ENCODE peak calls at places on chromosomes 5 and 9, in seven cellular contexts. L is right lobe of liver; U is aorta; Z is CD4-positive, alpha-beta T cell; P is mesendoderm; Y is uterus; N is GM23248. T is an unnamed sample.

GRCh38 chr5:77155179-77155839 is 55.2 kb upstream of the PDE8B start:
- DNase-seq in L (no peak), U (no peak), Z (peak; percentile 26), P (no peak), Y (no peak), N (no peak), T (no peak)

GRCh38 chr5:95081500-95082355 is 203.2 kb downstream of the MCTP1 start:
- DNase-seq in L (peak; percentile 58), U (peak; percentile 68), Z (peak; percentile 9), P (peak; percentile 50), Y (peak; percentile 24), N (peak; percentile 76), T (peak; percentile 94)

GRCh38 chr5:178071108-178071507 is 42.2 kb upstream of the N4BP3 start:
- DNase-seq in L (no peak), U (no peak), Z (no peak), P (no peak), Y (no peak), N (no peak), T (no peak)

GRCh38 chr5:17354265-17354664 is 136.8 kb downstream of the BASP1 start:
- DNase-seq in L (no peak), U (no peak), Z (no peak), P (no peak), Y (no peak), N (no peak), T (no peak)

GRCh38 chr9:34502471-34503335 is 20.1 kb downstream of the ENHO start:
- DNase-seq in L (no peak), U (no peak), Z (no peak), P (no peak), Y (no peak), N (no peak), T (no peak)

GRCh38 chr9:31140316-31140715 is 1244.1 kb upstream of the ACO1 start:
- DNase-seq in L (no peak), U (no peak), Z (no peak), P (peak; percentile 59), Y (no peak), N (peak; percentile 50), T (no peak)

GRCh38 chr9:12815895-12816294 is 41.1 kb downstream of the LURAP1L start:
- DNase-seq in L (no peak), U (no peak), Z (no peak), P (no peak), Y (no peak), N (peak; percentile 31), T (no peak)

GRCh38 chr9:34719021-34719768 is 9.3 kb upstream of the CCL21 start:
- DNase-seq in L (no peak), U (no peak), Z (no peak), P (no peak), Y (no peak), N (no peak), T (no peak)

GRCh38 chr9:130263601-130264413 is 1.8 kb upstream of the HMCN2 start:
- DNase-seq in L (peak; percentile 72), U (no peak), Z (no peak), P (peak; percentile 82), Y (no peak), N (peak; percentile 32), T (no peak)

GRCh38 chr9:135916998-135917397 is 9.7 kb upstream of the CAMSAP1 start:
- DNase-seq in L (no peak), U (no peak), Z (no peak), P (no peak), Y (no peak), N (no peak), T (no peak)

GRCh38 chr5:132023258-132024116 is 12.0 kb upstream of the ACSL6 start:
- DNase-seq in L (no peak), U (no peak), Z (no peak), P (no peak), Y (no peak), N (no peak), T (no peak)

GRCh38 chr5:157116483-157116954 is 7.7 kb upstream of the HAVCR2 start:
- DNase-seq in L (no peak), U (no peak), Z (no peak), P (no peak), Y (no peak), N (no peak), T (no peak)

GRCh38 chr9:101429736-101430135 is 5.8 kb downstream of the ALDOB start:
- DNase-seq in L (peak; percentile 55), U (no peak), Z (no peak), P (no peak), Y (no peak), N (no peak), T (no peak)

GRCh38 chr5:172530835-172531703 is 76.7 kb upstream of the SH3PXD2B start:
- DNase-seq in L (no peak), U (no peak), Z (no peak), P (no peak), Y (no peak), N (no peak), T (no peak)

GRCh38 chr5:93575466-93575865 is 5.6 kb downstream of the NR2F1-AS1 start:
- DNase-seq in L (no peak), U (no peak), Z (no peak), P (no peak), Y (no peak), N (no peak), T (no peak)

GRCh38 chr9:32550046-32550608 is 2.0 kb upstream of the SMIM27 start:
- DNase-seq in L (no peak), U (no peak), Z (no peak), P (peak; percentile 58), Y (no peak), N (peak; percentile 66), T (no peak)

GRCh38 chr5:67031689-67032088 is 164.9 kb downstream of the CD180 start:
- DNase-seq in L (no peak), U (no peak), Z (no peak), P (no peak), Y (no peak), N (peak; percentile 41), T (no peak)

GRCh38 chr5:128111818-128112448 is 28.4 kb downstream of the SLC12A2 start:
- DNase-seq in L (no peak), U (no peak), Z (no peak), P (no peak), Y (no peak), N (peak; percentile 68), T (no peak)

GRCh38 chr9:35164711-35165110 is 2.9 kb downstream of the UNC13B start:
- DNase-seq in L (no peak), U (no peak), Z (no peak), P (no peak), Y (no peak), N (peak; percentile 29), T (no peak)

GRCh38 chr5:111853748-111854147 is 96.8 kb upstream of the NREP start:
- DNase-seq in L (no peak), U (no peak), Z (no peak), P (no peak), Y (no peak), N (no peak), T (no peak)

GRCh38 chr9:13330396-13331004 is 51.0 kb upstream of the MPDZ start:
- DNase-seq in L (no peak), U (peak; percentile 66), Z (no peak), P (peak; percentile 55), Y (peak; percentile 20), N (no peak), T (no peak)

GRCh38 chr9:95332860-95333259 is 15.4 kb upstream of the FANCC start:
- DNase-seq in L (no peak), U (no peak), Z (no peak), P (no peak), Y (no peak), N (no peak), T (no peak)

GRCh38 chr9:129509508-129509907 is 111.4 kb downstream of the C9orf50 start:
- DNase-seq in L (no peak), U (no peak), Z (no peak), P (no peak), Y (no peak), N (peak; percentile 91), T (no peak)

GRCh38 chr9:16267336-16268036 is 603.0 kb downstream of the BNC2 start:
- DNase-seq in L (peak; percentile 65), U (no peak), Z (no peak), P (no peak), Y (no peak), N (peak; percentile 55), T (no peak)

GRCh38 chr5:79030663-79031480 is 38.6 kb downstream of the DMGDH start:
- DNase-seq in L (peak; percentile 64), U (no peak), Z (no peak), P (no peak), Y (no peak), N (no peak), T (no peak)

GRCh38 chr9:136942112-136942880 is 2.2 kb downstream of the FBXW5 start:
- DNase-seq in L (peak; percentile 66), U (peak; percentile 53), Z (no peak), P (no peak), Y (peak; percentile 19), N (no peak), T (no peak)

GRCh38 chr5:159073030-159073429 is 26.7 kb downstream of the EBF1 start:
- DNase-seq in L (no peak), U (no peak), Z (no peak), P (no peak), Y (no peak), N (no peak), T (no peak)
- H3K27ac ChIP-seq in L (no peak overlapping the region), U (peak overlapping the region; percentile 78), Z (no peak overlapping the region), P (no peak overlapping the region), Y (peak overlapping the region; percentile 48), N (no peak overlapping the region), T (no peak overlapping the region)

GRCh38 chr5:1128977-1129724 is 17.3 kb upstream of the SLC12A7 start:
- DNase-seq in L (peak; percentile 50), U (no peak), Z (no peak), P (no peak), Y (no peak), N (no peak), T (no peak)
- H3K27ac ChIP-seq in L (no peak overlapping the region), U (no peak overlapping the region), Z (no peak overlapping the region), P (no peak overlapping the region), Y (no peak overlapping the region), N (no peak overlapping the region), T (peak overlapping the region; percentile 75)

GRCh38 chr9:114374936-114375335 is 12.8 kb downstream of the AKNA start:
- DNase-seq in L (peak; percentile 24), U (no peak), Z (no peak), P (peak; percentile 54), Y (no peak), N (no peak), T (no peak)
- H3K27ac ChIP-seq in L (no peak overlapping the region), U (no peak overlapping the region), Z (peak overlapping the region; percentile 86), P (no peak overlapping the region), Y (no peak overlapping the region), N (no peak overlapping the region), T (no peak overlapping the region)

DNA sequence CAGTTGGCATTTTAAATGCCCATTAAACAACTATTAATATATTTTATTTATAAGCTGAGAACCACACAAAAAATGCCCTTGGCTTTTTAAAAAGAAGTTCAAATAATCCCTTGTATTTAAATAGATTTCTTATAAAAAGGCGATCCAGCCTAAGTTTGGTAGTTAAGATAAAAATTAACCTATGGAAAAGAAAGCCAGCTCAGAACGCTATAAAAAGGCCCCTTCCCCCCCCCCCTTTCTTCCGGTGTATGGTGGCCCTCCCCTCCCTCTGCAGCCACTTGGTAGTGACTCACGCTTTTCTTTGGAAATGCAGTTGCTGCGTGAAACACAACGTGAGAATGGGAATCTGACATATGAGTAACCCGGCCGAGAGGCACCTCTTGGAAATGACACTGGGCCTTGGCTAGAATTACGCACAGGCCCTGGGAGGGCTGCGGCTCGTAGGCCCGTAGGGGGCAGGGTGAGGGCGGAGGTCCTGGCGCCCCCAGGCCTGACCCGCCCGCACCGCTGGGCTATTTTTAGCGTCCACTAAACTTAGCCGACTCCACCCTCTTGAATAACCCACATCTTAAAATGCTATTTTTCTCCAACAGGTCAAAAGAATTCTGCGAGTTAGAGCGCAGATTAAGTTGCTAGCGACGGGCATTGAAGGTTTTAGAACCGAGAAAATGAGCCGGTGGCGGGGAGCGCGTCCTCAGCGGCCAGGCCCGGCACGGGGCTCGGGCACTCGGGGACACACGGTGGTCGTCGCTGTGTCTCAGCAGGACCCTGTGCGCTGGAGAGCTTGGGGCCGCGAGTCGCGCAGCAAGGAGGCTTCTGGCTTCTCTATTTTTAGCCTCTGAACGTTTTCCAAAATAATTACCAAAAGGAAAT is 168.7 kb downstream of the AUH start:
- DNase-seq in L (peak; percentile 78), U (peak; percentile 94), Z (peak; percentile 31), P (peak; percentile 90), Y (peak; percentile 94), N (peak; percentile 100), T (peak; percentile 78)
- H3K27ac ChIP-seq in L (peak overlapping the region; percentile 99), U (peak overlapping the region; percentile 99), Z (peak overlapping the region; percentile 15), P (peak overlapping the region; percentile 23), Y (peak overlapping the region; percentile 100), N (peak overlapping the region; percentile 100), T (peak overlapping the region; percentile 17)